ENCODE peak calls at places on chromosomes 4 and X, in four cellular contexts. One of them, this sample, is unnamed.

GRCh38 chr4:152515678-152516077 is 20.2 kb downstream of the FBXW7 start:
- DNase-seq in NCI-H1694: no peak
- DNase-seq in SK-N-DZ: no peak
- DNase-seq in activated naive CD8-positive, alpha-beta T cell treated with anti-CD3 and anti-CD28 coated beads, Interleukin-2, amount 10 ng/mL, durations not matched to agents 7 days and 5 days: no peak
- DNase-seq in this sample: no peak

GRCh38 chr4:19329631-19330030 is 922.1 kb upstream of the SLIT2 start:
- DNase-seq in activated naive CD8-positive, alpha-beta T cell treated with anti-CD3 and anti-CD28 coated beads, Interleukin-2, amount 10 ng/mL, durations not matched to agents 7 days and 5 days: no peak
- DNase-seq in SK-N-DZ: no peak
- DNase-seq in NCI-H1694: no peak
- DNase-seq in this sample: no peak

GRCh38 chr4:40292313-40292759 is 42.8 kb upstream of the CHRNA9 start:
- DNase-seq in SK-N-DZ: no peak
- DNase-seq in activated naive CD8-positive, alpha-beta T cell treated with anti-CD3 and anti-CD28 coated beads, Interleukin-2, amount 10 ng/mL, durations not matched to agents 7 days and 5 days: no peak
- DNase-seq in NCI-H1694: no peak
- DNase-seq in this sample: no peak

GRCh38 chr4:42632653-42633382 is 24.1 kb downstream of the ATP8A1 start:
- DNase-seq in NCI-H1694: no peak
- DNase-seq in activated naive CD8-positive, alpha-beta T cell treated with anti-CD3 and anti-CD28 coated beads, Interleukin-2, amount 10 ng/mL, durations not matched to agents 7 days and 5 days: no peak
- DNase-seq in SK-N-DZ: no peak
- DNase-seq in this sample: no peak

GRCh38 chr4:7581477-7581876 is 146.7 kb upstream of the PSAPL1 start:
- DNase-seq in activated naive CD8-positive, alpha-beta T cell treated with anti-CD3 and anti-CD28 coated beads, Interleukin-2, amount 10 ng/mL, durations not matched to agents 7 days and 5 days: peak; percentile 44
- DNase-seq in SK-N-DZ: peak; percentile 2
- DNase-seq in NCI-H1694: no peak
- DNase-seq in this sample: no peak

GRCh38 chr4:61246003-61246402 is 45.9 kb downstream of the ADGRL3 start:
- DNase-seq in SK-N-DZ: peak; percentile 2
- DNase-seq in activated naive CD8-positive, alpha-beta T cell treated with anti-CD3 and anti-CD28 coated beads, Interleukin-2, amount 10 ng/mL, durations not matched to agents 7 days and 5 days: no peak
- DNase-seq in NCI-H1694: no peak
- DNase-seq in this sample: no peak

GRCh38 chrX:33106737-33107136 is 104.6 kb downstream of the DMD start:
- DNase-seq in SK-N-DZ: no peak
- DNase-seq in NCI-H1694: no peak
- DNase-seq in activated naive CD8-positive, alpha-beta T cell treated with anti-CD3 and anti-CD28 coated beads, Interleukin-2, amount 10 ng/mL, durations not matched to agents 7 days and 5 days: no peak
- DNase-seq in this sample: no peak

GRCh38 chr4:137200322-137200721 is 332.0 kb downstream of the PCDH18 start:
- DNase-seq in NCI-H1694: no peak
- DNase-seq in activated naive CD8-positive, alpha-beta T cell treated with anti-CD3 and anti-CD28 coated beads, Interleukin-2, amount 10 ng/mL, durations not matched to agents 7 days and 5 days: no peak
- DNase-seq in SK-N-DZ: peak; percentile 8
- DNase-seq in this sample: peak; percentile 49

GRCh38 chrX:13123857-13124345 is 79.5 kb upstream of the FAM9C start:
- DNase-seq in SK-N-DZ: no peak
- DNase-seq in NCI-H1694: no peak
- DNase-seq in activated naive CD8-positive, alpha-beta T cell treated with anti-CD3 and anti-CD28 coated beads, Interleukin-2, amount 10 ng/mL, durations not matched to agents 7 days and 5 days: no peak
- DNase-seq in this sample: no peak

GRCh38 chr4:125132281-125132680 is 182.5 kb upstream of the FAT4 start:
- DNase-seq in NCI-H1694: no peak
- DNase-seq in activated naive CD8-positive, alpha-beta T cell treated with anti-CD3 and anti-CD28 coated beads, Interleukin-2, amount 10 ng/mL, durations not matched to agents 7 days and 5 days: no peak
- DNase-seq in SK-N-DZ: no peak
- DNase-seq in this sample: no peak